ENCODE peak calls at places on chromosomes 7 and 10, in nine cellular contexts. O is Panc1, E is brain microvascular endothelial cell, H is GM23338, C is ovary, G is kidney, B is endothelial cell of umbilical vein, K is GM06990, N is left ventricle myocardium inferior. L is an unnamed sample. For H3K36me3, the result is how much of the 10 kb centered on the place peaks cover.

GRCh38 chr7:25389489-25390106 is 161.3 kb upstream of the NPVF start:
- DNase-seq in C (no peak), K (no peak), H (peak), N (no peak), O (no peak), E (peak), G (no peak), B (peak), L (no peak)

GRCh38 chr10:133318494-133319127 is 9.9 kb downstream of the ZNF511 start:
- DNase-seq in C (peak), N (peak), G (peak), O (no peak), E (peak), B (peak), H (peak), K (peak), L (no peak)

GRCh38 chr10:27240212-27240890 is at the start of gene ACBD5:
- DNase-seq in G (peak), B (peak), K (peak), N (peak), O (no peak), E (peak), H (peak), C (peak), L (peak)

GRCh38 chr7:127035203-127035849 is 217.4 kb downstream of the GRM8 start:
- DNase-seq in G (no peak), B (no peak), N (no peak), K (no peak), E (no peak), O (no peak), C (no peak), H (no peak), L (no peak)

GRCh38 chr7:151745090-151745638 is 131.8 kb downstream of the PRKAG2 start:
- DNase-seq in O (peak), C (no peak), H (no peak), K (no peak), B (no peak), E (peak), G (peak), N (peak), L (no peak)

GRCh38 chr10:101563007-101563406 is 25.1 kb downstream of the POLL start:
- DNase-seq in N (no peak), C (no peak), H (no peak), G (no peak), E (no peak), B (peak), O (no peak), K (no peak), L (no peak)

GRCh38 chr10:77837248-77837924 is 89.2 kb downstream of the DLG5 start:
- DNase-seq in O (no peak), G (peak), B (no peak), H (peak), N (no peak), E (peak), C (no peak), K (peak), L (no peak)

GRCh38 chr10:111392159-111392558 is 315.3 kb downstream of the ADRA2A start:
- DNase-seq in N (no peak), K (no peak), H (no peak), O (no peak), C (no peak), B (no peak), G (no peak), E (no peak), L (peak)

GRCh38 chr10:114694062-114694461 is 36.0 kb upstream of the ABLIM1 start:
- DNase-seq in C (no peak), E (no peak), N (no peak), K (no peak), O (no peak), B (no peak), H (no peak), G (no peak), L (no peak)

GRCh38 chr10:49164587-49165188 is 23.5 kb downstream of the TMEM273 start:
- DNase-seq in N (no peak), K (peak), O (peak), H (peak), G (no peak), C (peak), E (peak), B (peak), L (no peak)

GRCh38 chr10:3924344-3924743 is 139.3 kb upstream of the KLF6 start:
- DNase-seq in H (no peak), C (no peak), E (peak), G (no peak), K (no peak), N (no peak), O (no peak), B (peak), L (peak)

GRCh38 chr10:60358282-60358681 is 31.4 kb downstream of the ANK3 start:
- DNase-seq in H (no peak), K (peak), E (no peak), C (no peak), G (no peak), B (no peak), O (no peak), N (no peak), L (no peak)

GRCh38 chr7:149598721-149599308 is 101.2 kb upstream of the ZNF746 start:
- DNase-seq in C (no peak), N (no peak), H (peak), K (peak), O (peak), B (peak), G (no peak), E (peak), L (no peak)

GRCh38 chr7:75776295-75776971 is 4.4 kb upstream of the CCL26 start:
- DNase-seq in B (no peak), O (peak), N (no peak), C (no peak), E (peak), H (no peak), K (no peak), G (no peak), L (peak)

GRCh38 chr7:28551311-28551710 is 139.0 kb downstream of the CREB5 start:
- DNase-seq in B (no peak), N (no peak), E (no peak), C (no peak), G (no peak), K (no peak), H (no peak), O (no peak), L (no peak)

GRCh38 chr7:111958889-111959288 is 247.3 kb downstream of the DOCK4 start:
- DNase-seq in H (no peak), B (peak), O (no peak), N (no peak), K (no peak), G (no peak), E (no peak), C (no peak), L (no peak)

GRCh38 chr10:119360181-119360921 is 153.0 kb downstream of the GRK5 start:
- DNase-seq in C (no peak), G (peak), H (no peak), E (no peak), O (no peak), B (no peak), K (peak), N (peak), L (no peak)

GRCh38 chr10:118751272-118751671 is 3.5 kb downstream of the CACUL1 start:
- DNase-seq in G (no peak), K (no peak), O (no peak), N (no peak), B (no peak), H (no peak), C (no peak), E (no peak), L (no peak)

GRCh38 chr7:107712025-107712424 is 31.9 kb upstream of the CBLL1 start:
- DNase-seq in O (no peak), B (no peak), N (no peak), K (no peak), E (no peak), C (no peak), G (no peak), H (no peak), L (no peak)

GRCh38 chr10:50369931-50370330 is 118.6 kb upstream of the ASAH2 start:
- DNase-seq in O (no peak), H (no peak), C (no peak), G (no peak), N (no peak), E (peak), K (no peak), B (no peak), L (no peak)

GRCh38 chr7:100157069-100157333 is 1.5 kb downstream of the TRAPPC14 start:
- DNase-seq in G (no peak), O (no peak), N (no peak), C (no peak), H (no peak), E (no peak), K (no peak), B (no peak), L (no peak)

GRCh38 chr7:47581821-47582747 is at the start of gene TNS3:
- DNase-seq in K (no peak), C (peak), O (no peak), E (no peak), G (peak), H (peak), B (no peak), N (peak), L (no peak)

GRCh38 chr7:150383710-150384397 is 4.7 kb downstream of the ZNF775 start:
- DNase-seq in B (no peak), N (no peak), E (no peak), G (peak), C (no peak), H (peak), O (no peak), K (no peak), L (no peak)

GRCh38 chr7:106220307-106220706 is 64.5 kb downstream of the NAMPT start:
- DNase-seq in O (no peak), B (no peak), K (no peak), H (no peak), C (no peak), G (no peak), N (no peak), E (no peak), L (no peak)

GRCh38 chr7:131471605-131472004 is 84.8 kb downstream of the PODXL start:
- DNase-seq in B (no peak), H (no peak), O (no peak), C (no peak), K (no peak), G (no peak), N (no peak), E (no peak), L (no peak)

GRCh38 chr7:136555933-136556332 is 312.5 kb upstream of the CHRM2 start:
- DNase-seq in B (no peak), O (no peak), E (no peak), H (no peak), C (no peak), N (no peak), K (no peak), G (no peak), L (no peak)

GRCh38 chr7:27128034-27128433 is 2.5 kb downstream of the HOXA4 start:
- DNase-seq in O (no peak), H (no peak), G (no peak), E (no peak), C (no peak), K (no peak), N (no peak), B (no peak), L (no peak)

GRCh38 chr10:85250304-85250703 is 921.9 kb downstream of the CCSER2 start:
- DNase-seq in E (no peak), H (no peak), N (no peak), O (no peak), G (no peak), C (no peak), B (no peak), K (no peak), L (no peak)
- H3K4me3 ChIP-seq in E (no peak), H (no peak), N (no peak), O (no peak), G (no peak), C (no peak), B (no peak), K (no peak), L (no peak)

DNA sequence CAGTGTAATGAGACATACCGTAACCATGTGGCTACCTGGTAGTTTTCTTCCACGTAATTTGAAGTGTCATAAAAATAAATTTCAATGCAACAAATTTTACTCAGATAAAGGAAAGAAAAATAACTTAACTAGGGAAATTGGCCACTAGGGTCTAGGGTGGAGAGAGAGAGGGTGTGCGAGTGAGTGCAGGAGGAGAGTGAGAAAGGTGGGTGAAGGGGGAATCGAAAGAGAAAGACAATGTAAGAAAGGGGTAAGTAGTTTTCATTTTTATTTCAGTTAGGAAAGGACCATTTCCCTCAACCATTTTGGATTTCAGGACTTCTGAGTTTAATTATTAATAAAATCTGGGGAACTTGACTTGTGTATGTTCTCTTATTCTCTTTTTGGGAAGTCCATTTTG is 27.7 kb upstream of the GLI3 start:
- DNase-seq in O (no peak), C (no peak), E (no peak), G (no peak), K (no peak), N (no peak), H (no peak), B (no peak), L (no peak)
- TF ChIP-seq CTCF in O (no peak), C (no peak), E (no peak), G (no peak), K (no peak), N (no peak), H (no peak), B (no peak), L (no peak)

GRCh38 chr7:143303733-143304132 is 12.2 kb upstream of the CLCN1 start:
- DNase-seq in C (no peak), O (no peak), H (no peak), G (no peak), B (no peak), K (no peak), E (no peak), N (no peak), L (no peak)

GRCh38 chr7:143304938-143305337 is 11.0 kb upstream of the CLCN1 start:
- DNase-seq in K (no peak), G (no peak), B (no peak), O (no peak), E (no peak), H (no peak), N (no peak), C (no peak), L (no peak)

GRCh38 chr7:143299346-143299745 is 11.2 kb downstream of the CASP2 start:
- DNase-seq in G (no peak), O (no peak), E (no peak), C (no peak), H (no peak), K (no peak), N (no peak), B (no peak), L (no peak)

GRCh38 chr7:143299840-143300239 is 11.7 kb downstream of the CASP2 start:
- DNase-seq in N (no peak), H (peak), E (no peak), O (no peak), B (peak), K (no peak), C (no peak), G (no peak), L (no peak)

GRCh38 chr7:143300959-143301617 is 12.9 kb downstream of the CASP2 start:
- DNase-seq in C (no peak), H (no peak), G (no peak), K (no peak), B (no peak), E (peak), N (no peak), O (no peak), L (no peak)
- H3K36me3 ChIP-seq in C (under half), H (half or more), G (half or more), K (under half), B (half or more), E (half or more), N (half or more), O (under half), L (under half)

GRCh38 chr7:83413831-83414230 is 235.1 kb downstream of the SEMA3E start:
- DNase-seq in O (no peak), E (peak), N (no peak), C (no peak), K (no peak), B (peak), G (no peak), H (no peak), L (no peak)
- H3K4me3 ChIP-seq in O (no peak), E (no peak), N (no peak), C (no peak), K (no peak), B (no peak), G (no peak), H (no peak), L (no peak)

L was measured in BJ.